ENCODE peak calls at places on chromosome 6, in seven cellular contexts. H, V, R, G, D, S and P are unnamed samples.

GRCh38 chr6:2651536-2651935 is 99.2 kb downstream of the MYLK4 start:
- DNase-seq in H (no peak), V (no peak), R (no peak), G (no peak), D (no peak), S (no peak), P (no peak)

GRCh38 chr6:164097557-164098398 is 683.3 kb downstream of the QKI start:
- DNase-seq in H (peak; percentile 32), V (peak; percentile 73), R (no peak), G (no peak), D (no peak), S (no peak), P (no peak)

GRCh38 chr6:24930386-24930785 is 5.4 kb downstream of the RIPOR2 start:
- DNase-seq in H (no peak), V (peak; percentile 79), R (no peak), G (no peak), D (no peak), S (no peak), P (no peak)

GRCh38 chr6:219641-220198 is 72.6 kb upstream of the DUSP22 start:
- DNase-seq in H (peak; percentile 53), V (peak; percentile 69), R (no peak), G (no peak), D (no peak), S (no peak), P (no peak)

GRCh38 chr6:134161036-134161435 is 108.6 kb upstream of the SLC2A12 start:
- DNase-seq in H (no peak), V (peak; percentile 29), R (no peak), G (no peak), D (no peak), S (no peak), P (no peak)

GRCh38 chr6:28720357-28721231 is 194.9 kb downstream of the GPX5 start:
- DNase-seq in H (no peak), V (no peak), R (no peak), G (no peak), D (no peak), S (no peak), P (no peak)

GRCh38 chr6:89794324-89794723 is 25.3 kb downstream of the MDN1 start:
- DNase-seq in H (no peak), V (no peak), R (no peak), G (no peak), D (peak; percentile 29), S (no peak), P (no peak)

GRCh38 chr6:45959534-45960195 is 56.0 kb downstream of the CLIC5 start:
- DNase-seq in H (peak; percentile 34), V (peak; percentile 67), R (no peak), G (peak; percentile 27), D (no peak), S (no peak), P (no peak)

GRCh38 chr6:133977983-133978895 is 25.2 kb downstream of the TBPL1 start:
- DNase-seq in H (peak; percentile 12), V (peak; percentile 48), R (no peak), G (no peak), D (no peak), S (no peak), P (no peak)

GRCh38 chr6:43274916-43275597 is 23.0 kb upstream of the SLC22A7 start:
- DNase-seq in H (peak; percentile 14), V (no peak), R (no peak), G (no peak), D (peak; percentile 13), S (peak; percentile 48), P (no peak)